ENCODE peak calls at places on chromosome 19, in nine cellular contexts. One of them, this sample, is unnamed.

GRCh38 chr19:18883530-18884304 is 12.2 kb downstream of the CERS1 start:
- DNase-seq in ovary: no peak
- DNase-seq in A549: no peak
- DNase-seq in pancreas: no peak
- DNase-seq in uterus: no peak
- DNase-seq in psoas muscle: no peak
- DNase-seq in tibial artery: no peak
- DNase-seq in colonic mucosa: peak; percentile 47
- DNase-seq in CD4-positive, alpha-beta T cell: no peak
- DNase-seq in this sample: no peak

GRCh38 chr19:18174983-18175382 is 1.4 kb downstream of the IFI30 start:
- DNase-seq in pancreas: no peak
- DNase-seq in ovary: no peak
- DNase-seq in tibial artery: no peak
- DNase-seq in A549: no peak
- DNase-seq in colonic mucosa: no peak
- DNase-seq in CD4-positive, alpha-beta T cell: no peak
- DNase-seq in psoas muscle: no peak
- DNase-seq in uterus: no peak
- DNase-seq in this sample: peak; percentile 46

GRCh38 chr19:40601061-40601973 is at the start of gene LTBP4:
- DNase-seq in psoas muscle: peak; percentile 62
- DNase-seq in tibial artery: peak; percentile 56
- DNase-seq in CD4-positive, alpha-beta T cell: no peak
- DNase-seq in pancreas: peak; percentile 79
- DNase-seq in uterus: peak; percentile 81
- DNase-seq in A549: no peak
- DNase-seq in colonic mucosa: peak; percentile 67
- DNase-seq in ovary: peak; percentile 90
- DNase-seq in this sample: no peak

GRCh38 chr19:55069859-55070225 is 5.8 kb upstream of the EPS8L1 start:
- DNase-seq in tibial artery: no peak
- DNase-seq in A549: no peak
- DNase-seq in colonic mucosa: no peak
- DNase-seq in CD4-positive, alpha-beta T cell: no peak
- DNase-seq in ovary: no peak
- DNase-seq in psoas muscle: no peak
- DNase-seq in uterus: no peak
- DNase-seq in pancreas: no peak
- DNase-seq in this sample: no peak

GRCh38 chr19:11377237-11377636 is 2.8 kb downstream of the SWSAP1 start:
- DNase-seq in ovary: no peak
- DNase-seq in tibial artery: peak; percentile 63
- DNase-seq in uterus: peak; percentile 84
- DNase-seq in A549: peak; percentile 46
- DNase-seq in pancreas: no peak
- DNase-seq in psoas muscle: no peak
- DNase-seq in CD4-positive, alpha-beta T cell: no peak
- DNase-seq in colonic mucosa: no peak
- DNase-seq in this sample: no peak

GRCh38 chr19:53958168-53958571 is 4.6 kb upstream of the CACNG8 start:
- DNase-seq in psoas muscle: no peak
- DNase-seq in A549: no peak
- DNase-seq in ovary: no peak
- DNase-seq in tibial artery: no peak
- DNase-seq in uterus: no peak
- DNase-seq in CD4-positive, alpha-beta T cell: no peak
- DNase-seq in pancreas: no peak
- DNase-seq in colonic mucosa: no peak
- DNase-seq in this sample: no peak

GRCh38 chr19:19649580-19649995 is 6.1 kb upstream of the GMIP start:
- DNase-seq in ovary: no peak
- DNase-seq in CD4-positive, alpha-beta T cell: no peak
- DNase-seq in uterus: no peak
- DNase-seq in tibial artery: no peak
- DNase-seq in psoas muscle: no peak
- DNase-seq in A549: no peak
- DNase-seq in colonic mucosa: no peak
- DNase-seq in pancreas: no peak
- DNase-seq in this sample: no peak

GRCh38 chr19:17282488-17283256 is 971 bp downstream of the ANKLE1 start:
- DNase-seq in CD4-positive, alpha-beta T cell: peak; percentile 66
- DNase-seq in psoas muscle: peak; percentile 83
- DNase-seq in ovary: peak; percentile 87
- DNase-seq in tibial artery: peak; percentile 76
- DNase-seq in pancreas: peak; percentile 94
- DNase-seq in colonic mucosa: peak; percentile 87
- DNase-seq in A549: peak; percentile 64
- DNase-seq in uterus: peak; percentile 73
- DNase-seq in this sample: peak; percentile 83

GRCh38 chr19:52725528-52725961 is 9.3 kb downstream of the ZNF611 start:
- DNase-seq in psoas muscle: no peak
- DNase-seq in pancreas: no peak
- DNase-seq in A549: no peak
- DNase-seq in ovary: no peak
- DNase-seq in colonic mucosa: no peak
- DNase-seq in CD4-positive, alpha-beta T cell: no peak
- DNase-seq in tibial artery: no peak
- DNase-seq in uterus: no peak
- DNase-seq in this sample: no peak

GRCh38 chr19:55369651-55370304 is 485 bp downstream of the IL11 start:
- DNase-seq in pancreas: no peak
- DNase-seq in psoas muscle: no peak
- DNase-seq in tibial artery: no peak
- DNase-seq in ovary: no peak
- DNase-seq in CD4-positive, alpha-beta T cell: no peak
- DNase-seq in colonic mucosa: no peak
- DNase-seq in A549: peak; percentile 98
- DNase-seq in uterus: no peak
- DNase-seq in this sample: peak; percentile 87

GRCh38 chr19:18736415-18737336 is 53.2 kb downstream of the CRTC1 start:
- DNase-seq in ovary: no peak
- DNase-seq in A549: no peak
- DNase-seq in colonic mucosa: peak; percentile 62
- DNase-seq in uterus: no peak
- DNase-seq in pancreas: peak; percentile 84
- DNase-seq in tibial artery: no peak
- DNase-seq in CD4-positive, alpha-beta T cell: no peak
- DNase-seq in psoas muscle: no peak
- DNase-seq in this sample: no peak

GRCh38 chr19:55340784-55341147 is 1.1 kb downstream of the KMT5C start:
- DNase-seq in CD4-positive, alpha-beta T cell: no peak
- DNase-seq in colonic mucosa: peak; percentile 39
- DNase-seq in uterus: no peak
- DNase-seq in tibial artery: no peak
- DNase-seq in psoas muscle: no peak
- DNase-seq in pancreas: no peak
- DNase-seq in A549: no peak
- DNase-seq in ovary: peak; percentile 54
- DNase-seq in this sample: no peak

GRCh38 chr19:14337510-14337909 is 43.7 kb upstream of the ADGRE5 start:
- DNase-seq in A549: peak; percentile 34
- DNase-seq in ovary: peak; percentile 37
- DNase-seq in colonic mucosa: peak; percentile 78
- DNase-seq in uterus: no peak
- DNase-seq in CD4-positive, alpha-beta T cell: no peak
- DNase-seq in pancreas: no peak
- DNase-seq in tibial artery: no peak
- DNase-seq in psoas muscle: no peak
- DNase-seq in this sample: no peak

GRCh38 chr19:58385313-58386165 is 1.5 kb upstream of the RPS5 start:
- DNase-seq in tibial artery: no peak
- DNase-seq in uterus: no peak
- DNase-seq in CD4-positive, alpha-beta T cell: no peak
- DNase-seq in psoas muscle: no peak
- DNase-seq in colonic mucosa: no peak
- DNase-seq in ovary: no peak
- DNase-seq in pancreas: peak; percentile 54
- DNase-seq in A549: no peak
- DNase-seq in this sample: peak; percentile 44

GRCh38 chr19:12828494-12828893 is 5.9 kb downstream of the RTBDN start:
- DNase-seq in colonic mucosa: peak; percentile 63
- DNase-seq in pancreas: peak; percentile 62
- DNase-seq in tibial artery: no peak
- DNase-seq in uterus: no peak
- DNase-seq in psoas muscle: no peak
- DNase-seq in CD4-positive, alpha-beta T cell: no peak
- DNase-seq in A549: no peak
- DNase-seq in ovary: peak; percentile 50
- DNase-seq in this sample: no peak
- H3K27ac ChIP-seq in colonic mucosa: no peak overlapping the region
- H3K27ac ChIP-seq in pancreas: no peak overlapping the region
- H3K27ac ChIP-seq in tibial artery: no peak overlapping the region
- H3K27ac ChIP-seq in uterus: no peak overlapping the region
- H3K27ac ChIP-seq in psoas muscle: no peak overlapping the region
- H3K27ac ChIP-seq in CD4-positive, alpha-beta T cell: no peak overlapping the region
- H3K27ac ChIP-seq in A549: no peak overlapping the region
- H3K27ac ChIP-seq in ovary: no peak overlapping the region
- H3K27ac ChIP-seq in this sample: no peak overlapping the region

DNA sequence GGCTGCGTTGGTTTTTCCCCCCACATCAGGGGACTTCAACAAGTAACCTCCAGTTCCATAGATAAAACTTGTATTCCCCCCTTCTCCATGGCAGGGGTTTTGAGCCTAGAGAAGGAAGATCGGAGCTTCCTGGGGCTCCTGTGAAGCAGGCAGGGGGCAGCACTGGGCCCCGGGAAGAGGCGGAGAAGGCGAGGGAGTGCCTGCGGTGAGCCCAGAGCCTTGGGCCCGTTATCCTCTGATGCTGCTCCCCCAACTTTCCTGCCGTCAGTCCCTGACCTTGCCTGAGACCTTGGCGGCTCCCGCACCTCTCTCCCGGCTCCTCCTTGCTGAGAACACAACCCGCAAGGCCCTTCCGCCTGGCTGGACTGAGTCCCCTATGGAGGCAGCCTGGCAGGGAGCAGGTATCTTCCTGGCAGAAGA is 2.5 kb downstream of the LIPE start:
- DNase-seq in CD4-positive, alpha-beta T cell: no peak
- DNase-seq in colonic mucosa: no peak
- DNase-seq in psoas muscle: no peak
- DNase-seq in pancreas: no peak
- DNase-seq in A549: no peak
- DNase-seq in uterus: no peak
- DNase-seq in ovary: peak; percentile 56
- DNase-seq in tibial artery: no peak
- DNase-seq in this sample: no peak
- TF ChIP-seq CTCF in CD4-positive, alpha-beta T cell: no peak
- TF ChIP-seq CTCF in colonic mucosa: no peak
- TF ChIP-seq CTCF in psoas muscle: no peak
- TF ChIP-seq CTCF in pancreas: no peak
- TF ChIP-seq CTCF in A549: peak; percentile 7
- TF ChIP-seq CTCF in uterus: no peak
- TF ChIP-seq CTCF in ovary: no peak
- TF ChIP-seq CTCF in tibial artery: no peak
- TF ChIP-seq CTCF in this sample: no peak

GRCh38 chr19:29811125-29812079 is at the start of gene CCNE1:
- DNase-seq in colonic mucosa: peak; percentile 96
- DNase-seq in pancreas: peak; percentile 99
- DNase-seq in CD4-positive, alpha-beta T cell: peak; percentile 95
- DNase-seq in psoas muscle: peak; percentile 96
- DNase-seq in uterus: peak; percentile 91
- DNase-seq in tibial artery: peak; percentile 89
- DNase-seq in ovary: peak; percentile 96
- DNase-seq in A549: peak; percentile 93
- DNase-seq in this sample: peak; percentile 87
- H3K27ac ChIP-seq in colonic mucosa: peak within 1 kb of the TSS; percentile 44
- H3K27ac ChIP-seq in pancreas: no peak within 1 kb of the TSS
- H3K27ac ChIP-seq in CD4-positive, alpha-beta T cell: peak within 1 kb of the TSS; percentile 50
- H3K27ac ChIP-seq in psoas muscle: peak within 1 kb of the TSS; percentile 61
- H3K27ac ChIP-seq in uterus: peak within 1 kb of the TSS; percentile 10
- H3K27ac ChIP-seq in tibial artery: no peak within 1 kb of the TSS
- H3K27ac ChIP-seq in ovary: peak within 1 kb of the TSS; percentile 46
- H3K27ac ChIP-seq in A549: peak within 1 kb of the TSS; percentile 88
- H3K27ac ChIP-seq in this sample: peak within 1 kb of the TSS; percentile 49

GRCh38 chr19:43651758-43652545 is 12.3 kb upstream of the CADM4 start:
- DNase-seq in pancreas: peak; percentile 74
- DNase-seq in colonic mucosa: peak; percentile 61
- DNase-seq in psoas muscle: peak; percentile 48
- DNase-seq in uterus: peak; percentile 42
- DNase-seq in tibial artery: peak; percentile 51
- DNase-seq in A549: peak; percentile 80
- DNase-seq in ovary: peak; percentile 64
- DNase-seq in CD4-positive, alpha-beta T cell: no peak
- DNase-seq in this sample: no peak
- TF ChIP-seq CTCF in pancreas: peak; percentile 64
- TF ChIP-seq CTCF in colonic mucosa: peak; percentile 74
- TF ChIP-seq CTCF in psoas muscle: peak; percentile 60
- TF ChIP-seq CTCF in uterus: peak; percentile 63
- TF ChIP-seq CTCF in tibial artery: peak; percentile 65
- TF ChIP-seq CTCF in A549: peak; percentile 78
- TF ChIP-seq CTCF in ovary: peak; percentile 39
- TF ChIP-seq CTCF in CD4-positive, alpha-beta T cell: peak; percentile 58
- TF ChIP-seq CTCF in this sample: peak; percentile 82

DNA sequence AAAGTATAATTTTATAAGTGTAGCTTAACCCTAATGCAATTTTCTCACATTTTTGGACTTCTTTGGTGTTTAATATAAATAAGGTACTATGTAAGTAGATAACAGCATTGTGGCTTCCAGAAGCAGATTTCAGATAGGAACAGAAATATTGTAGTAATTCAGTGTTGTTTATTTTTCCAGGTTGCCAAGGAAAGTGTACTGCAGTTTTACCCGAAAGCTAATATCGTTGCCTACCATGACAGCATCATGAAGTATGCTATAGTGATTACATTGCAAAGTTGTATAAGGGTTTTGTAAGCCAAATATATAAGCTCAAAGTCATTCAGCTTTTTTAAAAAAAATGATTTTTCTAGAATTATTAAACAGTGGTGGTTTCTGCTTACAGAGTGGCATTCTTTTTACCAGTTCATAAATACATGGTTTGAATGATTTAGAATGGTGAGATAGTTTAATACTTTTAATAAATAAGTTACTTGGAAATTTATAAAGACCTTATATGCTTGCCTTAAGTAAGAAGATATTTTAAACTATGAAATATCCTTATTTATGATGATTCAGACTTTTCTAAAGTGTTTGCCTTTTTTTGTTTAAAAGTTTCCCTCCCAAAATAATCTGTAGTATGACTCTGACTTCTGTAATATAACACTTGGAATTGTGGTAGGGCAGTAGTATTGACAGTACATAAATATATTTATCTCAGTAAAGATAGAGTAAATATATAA is 3.7 kb downstream of the UBA2 start:
- DNase-seq in ovary: no peak
- DNase-seq in tibial artery: no peak
- DNase-seq in psoas muscle: no peak
- DNase-seq in A549: no peak
- DNase-seq in uterus: no peak
- DNase-seq in CD4-positive, alpha-beta T cell: no peak
- DNase-seq in pancreas: no peak
- DNase-seq in colonic mucosa: no peak
- DNase-seq in this sample: no peak
- H3K27ac ChIP-seq in ovary: peak overlapping the region; percentile 35
- H3K27ac ChIP-seq in tibial artery: peak overlapping the region; percentile 98
- H3K27ac ChIP-seq in psoas muscle: peak overlapping the region; percentile 53
- H3K27ac ChIP-seq in A549: no peak overlapping the region
- H3K27ac ChIP-seq in uterus: no peak overlapping the region
- H3K27ac ChIP-seq in CD4-positive, alpha-beta T cell: no peak overlapping the region
- H3K27ac ChIP-seq in pancreas: no peak overlapping the region
- H3K27ac ChIP-seq in colonic mucosa: no peak overlapping the region
- H3K27ac ChIP-seq in this sample: no peak overlapping the region

GRCh38 chr19:28736528-28736927 is 476.4 kb downstream of the UQCRFS1 start:
- DNase-seq in pancreas: no peak
- DNase-seq in ovary: no peak
- DNase-seq in CD4-positive, alpha-beta T cell: no peak
- DNase-seq in tibial artery: no peak
- DNase-seq in colonic mucosa: no peak
- DNase-seq in A549: no peak
- DNase-seq in uterus: no peak
- DNase-seq in psoas muscle: no peak
- DNase-seq in this sample: no peak
- TF ChIP-seq CTCF in pancreas: no peak
- TF ChIP-seq CTCF in ovary: no peak
- TF ChIP-seq CTCF in CD4-positive, alpha-beta T cell: no peak
- TF ChIP-seq CTCF in tibial artery: no peak
- TF ChIP-seq CTCF in colonic mucosa: no peak
- TF ChIP-seq CTCF in A549: no peak
- TF ChIP-seq CTCF in uterus: no peak
- TF ChIP-seq CTCF in psoas muscle: no peak
- TF ChIP-seq CTCF in this sample: no peak

This sample was measured in RWPE2.